ENCODE peak calls at places on chromosomes 12 and 14, in nine cellular contexts. B is head of caudate nucleus; A is nucleus accumbens; X is stimulated activated CD4-positive, alpha-beta T cell treated with anti-CD3 and anti-CD28 coated beads, Interleukin-15, amount 100 ng/mL, for 24 hours; M is pancreas; W is PC-3; P is NAMALWA; G is NCI-H2081; E is CD8-positive, alpha-beta T cell. I is an unnamed sample.

GRCh38 chr12:10361622-10362021 is 28.2 kb downstream of the KLRK1 start:
- DNase-seq in B (no peak), A (no peak), X (no peak), M (no peak), W (peak), P (no peak), G (peak), E (no peak), I (no peak)

GRCh38 chr12:5827591-5827990 is 117.5 kb downstream of the ANO2 start:
- DNase-seq in B (no peak), A (no peak), X (no peak), M (no peak), W (no peak), P (no peak), G (no peak), E (no peak), I (no peak)

GRCh38 chr12:19783547-19784444 is 344.5 kb downstream of the AEBP2 start:
- DNase-seq in B (no peak), A (no peak), X (no peak), M (no peak), W (no peak), P (no peak), G (no peak), E (no peak), I (no peak)

GRCh38 chr12:76719171-76719631 is 44.7 kb upstream of the ZDHHC17 start:
- DNase-seq in B (peak), A (no peak), X (no peak), M (no peak), W (no peak), P (no peak), G (no peak), E (no peak), I (no peak)

GRCh38 chr12:62772556-62772955 is 162.4 kb downstream of the PPM1H start:
- DNase-seq in B (no peak), A (no peak), X (no peak), M (no peak), W (peak), P (no peak), G (no peak), E (no peak), I (peak)

GRCh38 chr14:67420102-67420739 is 8.3 kb upstream of the PLEK2 start:
- DNase-seq in B (no peak), A (no peak), X (peak), M (no peak), W (peak), P (peak), G (no peak), E (no peak), I (peak)

GRCh38 chr14:90644882-90645281 is 171.3 kb downstream of the TTC7B start:
- DNase-seq in B (no peak), A (no peak), X (no peak), M (no peak), W (no peak), P (no peak), G (no peak), E (no peak), I (peak)

GRCh38 chr14:23057757-23058653 is 685 bp upstream of the CDH24 start:
- DNase-seq in B (peak), A (no peak), X (peak), M (peak), W (peak), P (peak), G (no peak), E (peak), I (peak)

GRCh38 chr12:8081228-8081920 is 700 bp upstream of the NECAP1 start:
- DNase-seq in B (no peak), A (no peak), X (peak), M (peak), W (no peak), P (peak), G (no peak), E (no peak), I (peak)

GRCh38 chr14:75175677-75176141 is 703 bp downstream of the TMED10 start:
- DNase-seq in B (no peak), A (no peak), X (no peak), M (no peak), W (peak), P (peak), G (no peak), E (no peak), I (no peak)

GRCh38 chr12:48978741-48979601 is 849 bp downstream of the WNT1 start:
- DNase-seq in B (no peak), A (no peak), X (no peak), M (no peak), W (no peak), P (no peak), G (no peak), E (no peak), I (no peak)

GRCh38 chr12:123096159-123096558 is 54.7 kb downstream of the PITPNM2 start:
- DNase-seq in B (no peak), A (no peak), X (no peak), M (no peak), W (no peak), P (no peak), G (peak), E (no peak), I (no peak)

GRCh38 chr14:105020815-105021655 is at the start of gene CDCA4:
- DNase-seq in B (peak), A (peak), X (peak), M (peak), W (peak), P (peak), G (peak), E (peak), I (peak)

GRCh38 chr14:54253195-54253947 is 143.4 kb upstream of the CDKN3 start:
- DNase-seq in B (no peak), A (no peak), X (peak), M (no peak), W (peak), P (no peak), G (no peak), E (no peak), I (peak)

GRCh38 chr12:51371295-51371953 is 19.8 kb downstream of the GALNT6 start:
- DNase-seq in B (peak), A (no peak), X (no peak), M (peak), W (peak), P (no peak), G (no peak), E (no peak), I (peak)

I was measured in ELR.